ENCODE peak calls at places on chromosome 9, in ten cellular contexts. Z is uterus, X is H1, Q is breast epithelium, Y is prostate gland, T is ovary, I is transverse colon, M is Peyer's patch, O is tibial nerve, A is stomach. F is an unnamed sample. For H3K9me3 and H3K27me3, the result is how much of the 10 kb centered on the place peaks cover.

GRCh38 chr9:15423328-15423985 is 781 bp downstream of the SNAPC3 start:
- DNase-seq in T (no peak), Y (no peak), I (no peak), O (no peak), A (no peak), X (no peak), Z (no peak), M (no peak), Q (no peak), F (no peak)

GRCh38 chr9:18566125-18566524 is 92.2 kb downstream of the ADAMTSL1 start:
- DNase-seq in O (no peak), M (no peak), X (no peak), T (no peak), Z (no peak), Q (no peak), Y (no peak), I (no peak), A (no peak), F (no peak)

GRCh38 chr9:71764438-71764837 is 3.9 kb downstream of the CEMIP2 start:
- DNase-seq in Z (no peak), A (no peak), X (no peak), T (no peak), Y (no peak), M (no peak), I (no peak), O (no peak), Q (no peak), F (no peak)

GRCh38 chr9:93003552-93004407 is 54.7 kb upstream of the SUSD3 start:
- DNase-seq in A (peak), Y (peak), X (no peak), Z (peak), O (no peak), I (peak), Q (peak), T (peak), M (peak), F (no peak)

GRCh38 chr9:89722712-89723111 is 117.9 kb downstream of the GADD45G start:
- DNase-seq in A (no peak), O (no peak), Z (no peak), I (no peak), Y (no peak), M (no peak), T (no peak), X (no peak), Q (no peak), F (no peak)

GRCh38 chr9:16970321-16970720 is 99.9 kb upstream of the BNC2 start:
- DNase-seq in Z (no peak), Q (no peak), X (no peak), I (no peak), Y (no peak), A (no peak), O (no peak), T (no peak), M (no peak), F (no peak)

GRCh38 chr9:2740616-2741015 is 23.3 kb downstream of the KCNV2 start:
- DNase-seq in M (no peak), X (no peak), Z (no peak), Q (no peak), I (no peak), O (no peak), Y (no peak), T (no peak), A (no peak), F (no peak)

GRCh38 chr9:107044872-107045271 is 181.9 kb downstream of the ZNF462 start:
- DNase-seq in A (no peak), Y (no peak), O (no peak), I (peak), T (no peak), Z (no peak), Q (no peak), X (no peak), M (no peak), F (no peak)

GRCh38 chr9:5288591-5288990 is 15.9 kb downstream of the RLN2 start:
- DNase-seq in A (no peak), O (no peak), I (no peak), Z (no peak), M (no peak), X (no peak), Y (no peak), T (no peak), Q (no peak), F (no peak)

GRCh38 chr9:93891050-93891449 is 64.1 kb downstream of the BARX1 start:
- DNase-seq in Y (peak), M (peak), A (no peak), T (no peak), I (no peak), Z (no peak), Q (peak), X (no peak), O (no peak), F (no peak)

GRCh38 chr9:121784706-121785426 is 133.4 kb downstream of the DAB2IP start:
- DNase-seq in M (peak), I (peak), Z (no peak), Y (no peak), X (no peak), Q (no peak), O (no peak), A (peak), T (peak), F (no peak)

GRCh38 chr9:115717711-115718173 is 435.8 kb upstream of the PAPPA start:
- DNase-seq in A (no peak), Q (no peak), X (no peak), O (no peak), Z (no peak), Y (no peak), T (no peak), I (no peak), M (no peak), F (no peak)

GRCh38 chr9:97564291-97565175 is 63.1 kb downstream of the TMOD1 start:
- DNase-seq in T (peak), Y (peak), Q (no peak), M (no peak), Z (no peak), I (peak), X (no peak), O (peak), A (peak), F (peak)

GRCh38 chr9:114691046-114691955 is 9.3 kb upstream of the TEX48 start:
- DNase-seq in Z (no peak), Q (no peak), Y (no peak), A (no peak), T (no peak), O (no peak), M (no peak), I (no peak), X (no peak), F (no peak)

GRCh38 chr9:130824616-130825015 is 10.4 kb upstream of the ABL1 start:
- DNase-seq in T (no peak), O (no peak), A (no peak), Q (no peak), I (no peak), Y (no peak), X (no peak), Z (no peak), M (no peak), F (no peak)

GRCh38 chr9:37040508-37041127 is 6.5 kb upstream of the PAX5 start:
- DNase-seq in Y (no peak), T (no peak), I (no peak), A (no peak), X (no peak), Q (no peak), O (no peak), M (no peak), Z (no peak), F (no peak)

GRCh38 chr9:124045076-124045829 is 33.7 kb downstream of the LHX2 start:
- DNase-seq in X (no peak), T (peak), Z (peak), A (peak), Q (no peak), M (no peak), Y (peak), I (peak), O (no peak), F (peak)

GRCh38 chr9:72133365-72134035 is 15.7 kb upstream of the GDA start:
- DNase-seq in A (no peak), M (no peak), Q (no peak), O (no peak), X (no peak), Z (no peak), T (no peak), I (peak), Y (no peak), F (no peak)

GRCh38 chr9:91187965-91188344 is 173.8 kb downstream of the AUH start:
- DNase-seq in I (no peak), O (no peak), X (no peak), T (no peak), M (no peak), Z (no peak), A (no peak), Q (no peak), Y (no peak), F (no peak)

GRCh38 chr9:90189306-90189705 is 453.3 kb downstream of the DIRAS2 start:
- DNase-seq in X (no peak), M (no peak), O (no peak), T (no peak), A (no peak), I (no peak), Z (no peak), Q (no peak), Y (no peak), F (no peak)

GRCh38 chr9:131096490-131097258 is at the start of gene AIF1L:
- DNase-seq in M (no peak), I (no peak), Y (peak), X (no peak), Q (no peak), O (no peak), A (peak), T (no peak), Z (no peak), F (no peak)

GRCh38 chr9:130297371-130297770 is 31.8 kb downstream of the HMCN2 start:
- DNase-seq in Y (no peak), Q (no peak), O (no peak), T (no peak), Z (no peak), M (no peak), I (no peak), X (no peak), A (no peak), F (peak)

GRCh38 chr9:135249191-135249590 is 161.7 kb downstream of the OLFM1 start:
- DNase-seq in Q (no peak), Z (no peak), O (no peak), Y (no peak), X (no peak), I (no peak), T (no peak), A (no peak), M (no peak), F (peak)

GRCh38 chr9:135247174-135247930 is 159.9 kb downstream of the OLFM1 start:
- DNase-seq in O (no peak), T (no peak), I (no peak), X (no peak), M (no peak), Q (no peak), A (peak), Y (peak), Z (no peak), F (peak)

GRCh38 chr9:135248721-135249120 is 161.3 kb downstream of the OLFM1 start:
- DNase-seq in Z (no peak), O (no peak), M (no peak), A (no peak), Q (no peak), X (no peak), I (no peak), T (no peak), Y (no peak), F (no peak)

GRCh38 chr9:135246248-135247173 is 159.0 kb downstream of the OLFM1 start:
- DNase-seq in A (no peak), Q (no peak), I (no peak), T (no peak), X (no peak), Z (no peak), O (no peak), M (no peak), Y (no peak), F (no peak)

GRCh38 chr9:135248111-135248510 is 160.6 kb downstream of the OLFM1 start:
- DNase-seq in O (no peak), Z (no peak), Q (no peak), T (no peak), M (no peak), Y (no peak), I (no peak), X (no peak), A (no peak), F (no peak)
- H3K9me3 ChIP-seq in O (under half), Z (under half), Q (under half), T (under half), M (under half), Y (under half), I (under half), X (under half), A (under half), F (under half)

GRCh38 chr9:22041792-22042191 is 32.7 kb upstream of the CDKN2B start:
- DNase-seq in Q (no peak), M (no peak), A (peak), I (peak), Y (peak), X (no peak), Z (no peak), T (no peak), O (no peak), F (no peak)

GRCh38 chr9:22037954-22038690 is 29.0 kb upstream of the CDKN2B start:
- DNase-seq in X (no peak), O (no peak), Q (no peak), I (no peak), T (no peak), Z (no peak), Y (no peak), M (no peak), A (no peak), F (no peak)

GRCh38 chr9:22039258-22039657 is 30.2 kb upstream of the CDKN2B start:
- DNase-seq in T (no peak), Q (no peak), I (no peak), X (no peak), Z (no peak), O (no peak), M (no peak), Y (no peak), A (no peak), F (no peak)

GRCh38 chr9:22041329-22041728 is 32.2 kb upstream of the CDKN2B start:
- DNase-seq in I (no peak), X (no peak), Q (no peak), A (no peak), T (no peak), O (no peak), M (no peak), Z (no peak), Y (no peak), F (no peak)

DNA sequence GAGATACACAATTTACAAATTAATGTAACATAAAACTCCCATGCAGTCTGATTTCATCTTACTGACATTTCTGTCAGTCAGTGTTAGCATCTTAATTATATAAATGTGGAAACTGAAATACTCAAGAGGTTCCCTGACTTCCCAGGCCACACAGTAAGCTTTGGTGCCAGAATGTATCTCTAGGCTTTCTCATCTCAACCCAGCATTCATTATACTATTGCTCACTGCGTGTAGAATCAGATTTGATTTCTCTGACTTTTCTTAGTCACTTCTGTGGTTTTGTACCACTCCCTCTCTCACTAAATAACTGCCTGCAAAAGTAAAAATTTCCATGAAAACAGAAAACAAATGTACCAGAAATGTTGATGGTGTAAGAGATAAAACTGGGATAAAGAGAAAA is 31.7 kb upstream of the CDKN2B start:
- DNase-seq in T (no peak), Q (no peak), M (no peak), X (no peak), Z (no peak), O (no peak), A (no peak), I (no peak), Y (no peak), F (no peak)
- H3K27me3 ChIP-seq in T (under half), Q (under half), M (under half), X (under half), Z (under half), O (under half), A (under half), I (under half), Y (under half), F (under half)

DNA sequence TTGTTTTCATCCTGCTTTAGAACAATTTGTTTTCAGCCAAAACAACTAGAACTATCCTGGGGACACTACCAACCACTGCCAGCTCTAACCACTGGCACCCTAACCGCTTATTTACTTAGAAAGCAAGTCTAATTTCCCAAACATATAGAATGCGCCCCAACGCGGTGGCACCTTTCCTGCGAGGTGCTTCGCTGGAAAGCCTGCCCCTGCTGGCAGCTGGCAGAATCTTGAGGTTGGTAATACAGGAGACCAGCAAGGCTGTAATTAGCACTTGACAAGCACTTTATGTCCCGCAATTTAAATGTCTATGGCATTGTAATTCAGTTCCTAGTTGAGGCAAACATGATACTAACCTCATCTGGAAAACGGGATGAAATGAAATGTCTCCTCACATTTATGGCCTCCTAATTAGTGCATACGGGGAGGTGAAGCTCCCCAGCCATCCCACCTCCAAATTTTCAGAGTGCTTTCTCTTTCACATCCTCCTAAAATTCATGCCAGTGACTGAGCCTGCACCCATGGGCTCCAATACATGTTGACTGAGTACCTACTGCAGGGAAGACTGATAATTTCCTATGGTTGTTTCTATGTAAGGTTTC is 30.4 kb downstream of the GABBR2 start:
- DNase-seq in X (peak), O (no peak), Q (no peak), T (no peak), Z (no peak), I (peak), Y (no peak), A (no peak), M (no peak), F (no peak)
- TF ChIP-seq POLR2A in X (no peak), O (no peak), Q (no peak), T (no peak), Z (no peak), I (no peak), Y (no peak), A (no peak), M (no peak), F (no peak)

GRCh38 chr9:112790231-112790774 is 39.7 kb downstream of the SNX30 start:
- DNase-seq in X (no peak), M (no peak), Y (no peak), T (no peak), O (no peak), Z (peak), Q (no peak), A (no peak), I (no peak), F (no peak)
- H3K9me3 ChIP-seq in X (under half), M (under half), Y (under half), T (under half), O (under half), Z (under half), Q (under half), A (under half), I (under half), F (under half)

F was measured in heart left ventricle.